ENCODE peak calls at places on chromosome 15, in six cellular contexts. F is transverse colon, A is SJSA1, B is PC-9, X is pancreas, Y is HL-60. D is an unnamed sample.

GRCh38 chr15:65110676-65111292 is 4.2 kb downstream of the UBAP1L start:
- DNase-seq in F (no peak), A (peak), B (no peak), X (no peak), Y (no peak), D (no peak)

GRCh38 chr15:62783303-62783957 is 259.1 kb upstream of the TPM1 start:
- DNase-seq in F (no peak), A (peak), B (no peak), X (no peak), Y (no peak), D (no peak)

GRCh38 chr15:57457726-57458125 is 81.4 kb downstream of the CGNL1 start:
- DNase-seq in F (no peak), A (no peak), B (no peak), X (no peak), Y (no peak), D (no peak)

GRCh38 chr15:78992416-78993256 is 47.8 kb upstream of the CTSH start:
- DNase-seq in F (no peak), A (no peak), B (no peak), X (no peak), Y (no peak), D (peak)

GRCh38 chr15:28085489-28086174 is 13.5 kb downstream of the OCA2 start:
- DNase-seq in F (no peak), A (no peak), B (no peak), X (no peak), Y (no peak), D (no peak)

GRCh38 chr15:89802986-89803820 is 11.4 kb downstream of the ANPEP start:
- DNase-seq in F (no peak), A (no peak), B (no peak), X (peak), Y (no peak), D (no peak)

GRCh38 chr15:23645379-23646164 is 2.1 kb downstream of the MAGEL2 start:
- DNase-seq in F (peak), A (no peak), B (no peak), X (no peak), Y (no peak), D (no peak)

GRCh38 chr15:89127054-89127702 is 38.9 kb downstream of the ABHD2 start:
- DNase-seq in F (no peak), A (no peak), B (no peak), X (no peak), Y (no peak), D (no peak)

GRCh38 chr15:46768287-46768686 is 949.0 kb upstream of the SEMA6D start:
- DNase-seq in F (no peak), A (no peak), B (no peak), X (no peak), Y (no peak), D (no peak)

GRCh38 chr15:63466378-63467192 is 37.8 kb upstream of the USP3 start:
- DNase-seq in F (no peak), A (peak), B (peak), X (no peak), Y (peak), D (no peak)

GRCh38 chr15:74007820-74008371 is 13.4 kb downstream of the PML start:
- DNase-seq in F (no peak), A (no peak), B (no peak), X (no peak), Y (no peak), D (no peak)

GRCh38 chr15:56913670-56914069 is 4.8 kb upstream of the TCF12 start:
- DNase-seq in F (no peak), A (no peak), B (no peak), X (no peak), Y (no peak), D (no peak)

GRCh38 chr15:57327985-57328471 is 48.3 kb upstream of the CGNL1 start:
- DNase-seq in F (no peak), A (peak), B (no peak), X (no peak), Y (no peak), D (no peak)

GRCh38 chr15:88904257-88904807 is 8.8 kb downstream of the MFGE8 start:
- DNase-seq in F (no peak), A (no peak), B (no peak), X (no peak), Y (no peak), D (peak)

GRCh38 chr15:39099524-39099923 is 481.4 kb upstream of the THBS1 start:
- DNase-seq in F (no peak), A (no peak), B (no peak), X (no peak), Y (no peak), D (no peak)

GRCh38 chr15:70053006-70053702 is 44.6 kb downstream of the TLE3 start:
- DNase-seq in F (no peak), A (no peak), B (no peak), X (no peak), Y (no peak), D (peak)

GRCh38 chr15:39193611-39194010 is 387.3 kb upstream of the THBS1 start:
- DNase-seq in F (no peak), A (no peak), B (no peak), X (no peak), Y (no peak), D (no peak)

GRCh38 chr15:89017370-89018066 is 70.7 kb upstream of the ABHD2 start:
- DNase-seq in F (peak), A (peak), B (peak), X (peak), Y (peak), D (peak)

GRCh38 chr15:68349173-68349572 is 71.6 kb downstream of the FEM1B start:
- DNase-seq in F (no peak), A (no peak), B (no peak), X (no peak), Y (no peak), D (no peak)

GRCh38 chr15:96887730-96888129 is 557.2 kb downstream of the NR2F2 start:
- DNase-seq in F (no peak), A (no peak), B (no peak), X (no peak), Y (no peak), D (no peak)

GRCh38 chr15:43352693-43353382 is 18.0 kb downstream of the ZSCAN29 start:
- DNase-seq in F (no peak), A (no peak), B (no peak), X (no peak), Y (no peak), D (no peak)

GRCh38 chr15:99958426-99959097 is 225.3 kb upstream of the LYSMD4 start:
- DNase-seq in F (no peak), A (peak), B (no peak), X (no peak), Y (no peak), D (no peak)

GRCh38 chr15:68471552-68471951 is 39.6 kb upstream of the ITGA11 start:
- DNase-seq in F (no peak), A (no peak), B (no peak), X (peak), Y (no peak), D (no peak)

GRCh38 chr15:33737687-33738606 is 230.3 kb upstream of the CHRM5 start:
- DNase-seq in F (peak), A (no peak), B (peak), X (peak), Y (no peak), D (no peak)

GRCh38 chr15:40695469-40695910 is 516 bp downstream of the RAD51 start:
- DNase-seq in F (no peak), A (no peak), B (no peak), X (no peak), Y (no peak), D (no peak)

GRCh38 chr15:50181983-50182232 is at the start of gene SLC27A2:
- DNase-seq in F (peak), A (no peak), B (peak), X (peak), Y (peak), D (peak)

GRCh38 chr15:50180091-50180490 is 1.9 kb upstream of the SLC27A2 start:
- DNase-seq in F (no peak), A (no peak), B (no peak), X (no peak), Y (no peak), D (no peak)

GRCh38 chr15:50180578-50180977 is 1.4 kb upstream of the SLC27A2 start:
- DNase-seq in F (no peak), A (no peak), B (no peak), X (no peak), Y (no peak), D (no peak)

GRCh38 chr15:50182233-50183013 is 427 bp downstream of the SLC27A2 start:
- DNase-seq in F (peak), A (no peak), B (peak), X (peak), Y (peak), D (peak)

GRCh38 chr15:50181206-50181982 is 602 bp upstream of the SLC27A2 start:
- DNase-seq in F (no peak), A (no peak), B (no peak), X (peak), Y (no peak), D (no peak)
- H3K27ac ChIP-seq in F (peak), A (no peak), B (no peak), X (no peak), Y (peak), D (no peak)

GRCh38 chr15:66844747-66845145 is 142.7 kb downstream of the SMAD6 start:
- DNase-seq in F (no peak), A (no peak), B (no peak), X (no peak), Y (no peak), D (peak)

GRCh38 chr15:66844041-66844746 is 142.2 kb downstream of the SMAD6 start:
- DNase-seq in F (no peak), A (no peak), B (no peak), X (no peak), Y (no peak), D (peak)

GRCh38 chr15:66843581-66843980 is 141.5 kb downstream of the SMAD6 start:
- DNase-seq in F (no peak), A (no peak), B (no peak), X (no peak), Y (no peak), D (no peak)

GRCh38 chr15:66841953-66842681 is 140.1 kb downstream of the SMAD6 start:
- DNase-seq in F (peak), A (peak), B (peak), X (peak), Y (no peak), D (peak)

GRCh38 chr15:66842710-66843441 is 140.8 kb downstream of the SMAD6 start:
- DNase-seq in F (peak), A (peak), B (peak), X (peak), Y (no peak), D (peak)
- H3K27ac ChIP-seq in F (peak), A (peak), B (peak), X (peak), Y (no peak), D (peak)

GRCh38 chr15:71447328-71448250 is 332.3 kb downstream of the THSD4 start:
- DNase-seq in F (no peak), A (peak), B (peak), X (no peak), Y (no peak), D (no peak)
- H3K27ac ChIP-seq in F (no peak), A (peak), B (peak), X (no peak), Y (no peak), D (peak)

DNA sequence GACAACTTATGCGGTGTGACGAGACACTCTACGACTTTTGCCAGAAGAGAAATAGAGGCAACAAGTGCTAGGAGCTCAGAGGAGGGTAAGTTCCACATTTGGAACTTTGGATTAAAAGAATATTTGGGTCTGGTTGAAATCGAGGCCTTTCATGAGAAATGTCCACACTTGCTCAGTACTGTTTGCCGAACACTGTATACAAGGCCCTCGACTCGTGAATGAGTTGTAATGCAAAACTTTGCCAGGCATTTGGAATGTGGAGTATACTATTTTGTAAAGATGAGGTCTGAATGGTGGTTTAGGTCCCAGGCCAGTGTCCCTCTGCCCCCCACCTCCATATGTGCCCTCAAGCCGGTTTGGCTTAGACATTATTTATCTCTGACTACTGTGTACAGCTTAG is 73.9 kb downstream of the IGF1R start:
- DNase-seq in F (no peak), A (no peak), B (no peak), X (no peak), Y (no peak), D (no peak)
- H3K27ac ChIP-seq in F (no peak), A (no peak), B (no peak), X (no peak), Y (no peak), D (no peak)

GRCh38 chr15:75347222-75348033 is 589 bp downstream of the NEIL1 start:
- DNase-seq in F (peak), A (no peak), B (peak), X (peak), Y (no peak), D (peak)

GRCh38 chr15:75349851-75350588 is 3.2 kb downstream of the NEIL1 start:
- DNase-seq in F (peak), A (no peak), B (no peak), X (no peak), Y (peak), D (peak)

GRCh38 chr15:75348563-75349350 is 1.9 kb downstream of the NEIL1 start:
- DNase-seq in F (peak), A (no peak), B (peak), X (peak), Y (no peak), D (peak)

GRCh38 chr15:75348034-75348562 is 1.3 kb downstream of the NEIL1 start:
- DNase-seq in F (no peak), A (no peak), B (no peak), X (peak), Y (no peak), D (peak)

DNA sequence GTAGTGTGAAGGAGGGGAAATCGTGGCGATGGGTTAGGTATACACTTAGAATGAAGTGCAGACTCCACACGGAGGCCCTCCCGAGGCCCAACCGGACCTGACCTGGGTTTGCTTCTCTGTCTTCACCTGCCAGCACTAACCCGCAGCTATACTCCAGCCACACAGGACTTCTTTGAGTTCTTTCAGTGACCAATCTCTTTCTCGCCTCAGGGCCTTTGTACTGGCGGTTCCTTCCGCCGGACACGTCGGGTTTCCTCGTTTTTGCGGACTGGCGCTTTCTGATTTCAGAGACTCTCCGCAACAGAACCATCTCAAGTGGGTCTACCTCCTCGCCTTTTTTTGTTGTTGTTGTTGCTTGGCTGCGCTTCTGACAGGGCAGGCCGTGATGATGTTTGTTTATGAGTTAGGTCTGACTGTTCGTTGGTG is at the start of gene NEIL1:
- DNase-seq in F (peak), A (no peak), B (no peak), X (no peak), Y (no peak), D (no peak)
- H3K27ac ChIP-seq in F (peak), A (no peak), B (no peak), X (peak), Y (no peak), D (peak)

GRCh38 chr15:67049351-67050044 is 15.9 kb upstream of the SMAD3 start:
- DNase-seq in F (peak), A (peak), B (peak), X (no peak), Y (no peak), D (no peak)

GRCh38 chr15:67050062-67050461 is 15.3 kb upstream of the SMAD3 start:
- DNase-seq in F (no peak), A (no peak), B (no peak), X (no peak), Y (no peak), D (no peak)

GRCh38 chr15:67050522-67051087 is 14.8 kb upstream of the SMAD3 start:
- DNase-seq in F (no peak), A (no peak), B (no peak), X (no peak), Y (no peak), D (no peak)

GRCh38 chr15:67048281-67049279 is 16.8 kb upstream of the SMAD3 start:
- DNase-seq in F (peak), A (peak), B (peak), X (peak), Y (no peak), D (peak)

DNA sequence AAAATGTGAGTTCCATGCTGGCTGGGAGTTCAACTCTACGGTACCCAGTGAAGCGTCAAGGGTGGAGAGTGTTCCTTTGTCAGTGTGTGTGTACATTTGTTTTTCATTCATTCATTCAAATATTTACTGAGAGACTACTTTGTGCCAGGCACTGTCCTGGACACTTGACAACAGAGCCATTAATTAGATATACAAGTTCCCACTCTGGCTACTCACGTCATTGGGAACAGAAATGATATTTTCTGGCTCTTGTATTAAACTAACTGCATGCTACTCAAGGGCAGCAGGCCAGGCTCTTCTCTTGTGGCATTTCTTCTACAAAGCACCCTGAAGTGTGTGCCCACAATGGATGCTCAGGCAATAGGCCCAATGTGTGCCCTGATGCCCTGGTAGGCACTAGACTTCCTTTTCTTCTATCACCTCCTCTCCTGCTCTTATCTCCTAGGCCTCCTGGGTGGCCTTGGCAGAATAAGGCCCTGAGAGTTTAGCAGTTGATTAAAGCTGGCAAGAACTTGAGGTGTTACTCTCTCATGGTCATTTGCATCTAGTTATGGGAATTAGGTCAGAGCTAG is 14.2 kb upstream of the SMAD3 start:
- DNase-seq in F (no peak), A (no peak), B (no peak), X (peak), Y (no peak), D (no peak)
- H3K27ac ChIP-seq in F (peak), A (peak), B (peak), X (peak), Y (no peak), D (peak)

GRCh38 chr15:72787521-72787920 is 4.0 kb upstream of the ADPGK start:
- DNase-seq in F (no peak), A (no peak), B (no peak), X (no peak), Y (no peak), D (no peak)

GRCh38 chr15:72785452-72786243 is 2.1 kb upstream of the ADPGK start:
- DNase-seq in F (peak), A (peak), B (no peak), X (no peak), Y (no peak), D (no peak)

GRCh38 chr15:72786244-72786641 is 2.7 kb upstream of the ADPGK start:
- DNase-seq in F (no peak), A (no peak), B (no peak), X (no peak), Y (no peak), D (no peak)

GRCh38 chr15:72784233-72784876 is 797 bp upstream of the ADPGK start:
- DNase-seq in F (no peak), A (peak), B (no peak), X (no peak), Y (no peak), D (no peak)

GRCh38 chr15:72786946-72787345 is 3.4 kb upstream of the ADPGK start:
- DNase-seq in F (no peak), A (no peak), B (no peak), X (no peak), Y (no peak), D (no peak)
- H3K27ac ChIP-seq in F (no peak), A (no peak), B (no peak), X (no peak), Y (no peak), D (no peak)